ENCODE peak calls at places on chromosome 11, in nine cellular contexts. G is astrocyte, Q is A673, H is neural progenitor cell, R is uterus, P is heart right ventricle, D is left lung, F is heart left ventricle, T is tibial nerve. L is an unnamed sample.
A peak's percentile ranks its signal among the peaks of the same experiment; 100 is the strongest.

GRCh38 chr11:44223261-44223660 is 86.7 kb downstream of the ALX4 start:
- DNase-seq in D (no peak), R (no peak), G (peak; percentile 47), P (no peak), F (no peak), T (no peak), Q (peak; percentile 38), H (no peak), L (no peak)

GRCh38 chr11:67082071-67082791 is 25.6 kb downstream of the RHOD start:
- DNase-seq in F (no peak), T (no peak), H (peak; percentile 45), G (no peak), D (no peak), P (no peak), R (peak; percentile 26), Q (no peak), L (no peak)

GRCh38 chr11:134978388-134979088 is 566.5 kb upstream of the B3GAT1 start:
- DNase-seq in D (no peak), G (no peak), H (no peak), Q (no peak), P (no peak), R (no peak), F (no peak), T (no peak), L (no peak)

GRCh38 chr11:73241300-73241699 is 23.2 kb downstream of the P2RY2 start:
- DNase-seq in Q (no peak), R (no peak), F (no peak), G (no peak), T (no peak), P (no peak), H (no peak), D (no peak), L (no peak)

GRCh38 chr11:47918882-47919495 is 61.4 kb upstream of the PTPRJ start:
- DNase-seq in F (no peak), T (no peak), P (no peak), R (no peak), G (peak; percentile 50), H (no peak), Q (peak; percentile 52), D (no peak), L (no peak)

GRCh38 chr11:129460714-129461113 is 85.1 kb downstream of the BARX2 start:
- DNase-seq in P (no peak), G (no peak), R (no peak), H (no peak), F (no peak), Q (no peak), T (no peak), D (no peak), L (no peak)

GRCh38 chr11:86923993-86924766 is 31.0 kb downstream of the FZD4 start:
- DNase-seq in D (no peak), R (no peak), H (peak; percentile 77), Q (peak; percentile 61), P (no peak), G (peak; percentile 64), T (no peak), F (no peak), L (no peak)

GRCh38 chr11:62457474-62457873 is 38.6 kb downstream of the SCGB1A1 start:
- DNase-seq in F (no peak), G (no peak), T (no peak), P (no peak), Q (no peak), H (no peak), D (no peak), R (no peak), L (no peak)

GRCh38 chr11:95143106-95143681 is 53.5 kb downstream of the ENDOD1 start:
- DNase-seq in R (no peak), D (no peak), F (no peak), G (no peak), P (no peak), Q (no peak), H (no peak), T (no peak), L (no peak)

GRCh38 chr11:29282088-29282487 is 734.7 kb downstream of the KCNA4 start:
- DNase-seq in R (no peak), H (no peak), T (no peak), P (no peak), Q (peak; percentile 82), D (no peak), F (no peak), G (peak; percentile 98), L (no peak)

GRCh38 chr11:44424841-44425240 is 114.9 kb upstream of the ALX4 start:
- DNase-seq in P (no peak), G (no peak), R (no peak), F (no peak), T (no peak), H (no peak), Q (no peak), D (no peak), L (no peak)

GRCh38 chr11:35323076-35323868 is 96.1 kb downstream of the SLC1A2 start:
- DNase-seq in T (no peak), Q (no peak), R (no peak), F (no peak), P (no peak), G (peak; percentile 46), D (no peak), H (no peak), L (no peak)
- H3K27ac ChIP-seq in T (no peak overlapping the region), Q (no peak overlapping the region), R (no peak overlapping the region), F (no peak overlapping the region), P (no peak overlapping the region), G (no peak overlapping the region), D (no peak overlapping the region), H (no peak overlapping the region), L (no peak overlapping the region)

GRCh38 chr11:77752518-77752917 is 68.0 kb downstream of the RSF1 start:
- DNase-seq in T (no peak), P (peak; percentile 50), D (no peak), G (peak; percentile 8), R (no peak), F (peak; percentile 56), H (no peak), Q (no peak), L (no peak)
- H3K4me1 ChIP-seq in T (no peaks in the 10 kb centered on the region), P (peaks cover 24% of the 10 kb centered on the region), D (peaks cover 6% of the 10 kb centered on the region), G (no peaks in the 10 kb centered on the region), R (no peaks in the 10 kb centered on the region), F (no peaks in the 10 kb centered on the region), H (peaks cover 18% of the 10 kb centered on the region), Q (no peaks in the 10 kb centered on the region), L (no peaks in the 10 kb centered on the region)

DNA sequence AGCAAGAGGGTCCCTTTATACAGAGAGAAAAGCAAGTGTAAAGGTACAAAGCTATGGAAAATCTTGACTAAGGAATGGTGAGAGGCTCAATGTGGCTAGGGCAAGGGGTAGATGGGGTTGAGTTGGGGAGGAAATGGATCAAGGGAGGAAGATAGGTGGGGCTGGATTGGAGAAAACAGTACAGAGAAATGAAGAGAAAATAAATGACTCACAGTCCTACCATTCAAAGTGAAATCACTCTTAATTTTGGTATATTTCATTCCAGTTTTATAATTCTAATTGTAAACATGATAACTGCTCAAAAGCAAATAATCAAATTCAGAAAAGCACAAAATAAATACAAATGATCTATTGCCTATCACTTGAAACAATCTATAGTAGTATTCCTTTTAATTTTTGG is 16.6 kb downstream of the UBE4A start:
- DNase-seq in R (no peak), Q (no peak), T (no peak), P (no peak), D (no peak), G (no peak), H (no peak), F (no peak), L (no peak)
- H3K36me3 ChIP-seq in R (no peaks in the 10 kb centered on the region), Q (peaks cover 69% of the 10 kb centered on the region), T (peaks cover 19% of the 10 kb centered on the region), P (peaks cover 20% of the 10 kb centered on the region), D (peaks cover 98% of the 10 kb centered on the region), G (peaks cover 59% of the 10 kb centered on the region), H (peaks cover 16% of the 10 kb centered on the region), F (no peaks in the 10 kb centered on the region), L (peaks cover 95% of the 10 kb centered on the region)

GRCh38 chr11:791658-792534 is 2.0 kb upstream of the CEND1 start:
- DNase-seq in P (no peak), R (no peak), H (no peak), Q (no peak), D (peak; percentile 75), G (no peak), T (no peak), F (no peak), L (no peak)

GRCh38 chr11:792535-792821 is 2.6 kb upstream of the CEND1 start:
- DNase-seq in Q (no peak), F (no peak), H (no peak), T (no peak), G (no peak), D (no peak), P (no peak), R (no peak), L (no peak)

GRCh38 chr11:788953-789940 is 643 bp downstream of the CEND1 start:
- DNase-seq in R (no peak), G (no peak), H (no peak), Q (no peak), D (no peak), P (no peak), T (no peak), F (no peak), L (no peak)

GRCh38 chr11:789951-790350 is at the start of gene CEND1:
- DNase-seq in F (no peak), T (no peak), G (no peak), P (no peak), Q (peak; percentile 67), R (no peak), D (peak; percentile 78), H (peak; percentile 79), L (no peak)

DNA sequence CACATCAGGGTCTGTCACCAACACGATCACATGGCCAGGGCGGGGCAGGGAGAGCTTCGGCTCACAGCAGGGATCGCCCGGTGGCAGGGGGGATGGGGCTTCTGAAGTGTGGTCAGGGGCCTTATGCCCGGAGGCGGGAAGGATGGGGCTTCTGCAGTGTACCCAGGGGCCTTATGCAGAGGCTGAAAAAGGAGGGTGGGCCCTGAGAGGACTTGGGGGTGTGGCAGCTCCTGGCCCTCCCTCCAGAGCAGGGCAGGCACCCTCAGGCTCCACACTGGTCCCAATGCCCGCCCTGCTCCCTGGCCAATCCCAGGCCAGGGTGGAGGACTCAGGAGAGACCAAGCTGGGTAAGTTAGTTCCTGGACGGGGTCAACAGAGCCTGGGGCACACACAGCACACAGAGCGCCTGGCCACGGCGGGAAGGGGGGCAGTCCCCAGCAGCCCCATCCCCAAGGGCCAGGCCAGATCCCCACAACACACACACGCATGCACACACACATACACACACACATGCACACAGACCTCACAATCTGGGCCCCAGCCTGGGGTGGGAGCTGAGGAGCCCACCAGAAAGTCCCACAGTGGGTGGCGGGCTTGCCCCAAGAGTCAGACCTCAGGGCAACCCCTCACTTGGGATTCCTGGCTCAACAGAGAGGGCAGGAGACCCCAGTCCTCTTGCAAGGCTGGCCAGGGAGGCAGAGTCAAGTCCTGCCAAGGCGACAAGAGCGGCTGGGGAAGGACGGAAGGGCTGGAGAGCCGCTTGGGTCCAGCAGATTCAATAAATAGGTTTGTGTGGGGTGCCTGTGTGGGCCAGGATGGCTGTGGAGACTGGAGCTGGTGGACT is 1.1 kb upstream of the CEND1 start:
- DNase-seq in G (no peak), D (no peak), H (peak; percentile 63), R (no peak), Q (no peak), T (no peak), F (no peak), P (no peak), L (no peak)
- H3K27ac ChIP-seq in G (no peak overlapping the region), D (no peak overlapping the region), H (no peak overlapping the region), R (no peak overlapping the region), Q (no peak overlapping the region), T (no peak overlapping the region), F (no peak overlapping the region), P (no peak overlapping the region), L (no peak overlapping the region)

GRCh38 chr11:106461839-106462545 is 384.5 kb downstream of the AASDHPPT start:
- DNase-seq in Q (no peak), F (no peak), D (no peak), H (peak; percentile 8), R (no peak), T (no peak), G (peak; percentile 93), P (no peak), L (no peak)
- H3K4me1 ChIP-seq in Q (peaks cover 3% of the 10 kb centered on the region), F (no peaks in the 10 kb centered on the region), D (no peaks in the 10 kb centered on the region), H (peaks cover 36% of the 10 kb centered on the region), R (peaks cover 8% of the 10 kb centered on the region), T (no peaks in the 10 kb centered on the region), G (peaks cover 40% of the 10 kb centered on the region), P (no peaks in the 10 kb centered on the region), L (no peaks in the 10 kb centered on the region)

GRCh38 chr11:23725752-23726151 is 771.1 kb upstream of the LUZP2 start:
- DNase-seq in G (peak; percentile 84), H (no peak), F (no peak), D (no peak), T (no peak), Q (no peak), R (no peak), P (no peak), L (no peak)
- H3K36me3 ChIP-seq in G (no peaks in the 10 kb centered on the region), H (no peaks in the 10 kb centered on the region), F (no peaks in the 10 kb centered on the region), D (no peaks in the 10 kb centered on the region), T (no peaks in the 10 kb centered on the region), Q (no peaks in the 10 kb centered on the region), R (no peaks in the 10 kb centered on the region), P (no peaks in the 10 kb centered on the region), L (no peaks in the 10 kb centered on the region)

L was measured in effector memory CD4-positive, alpha-beta T cell.